ENCODE peak calls at places on chromosomes 7 and 10, in ten cellular contexts. H is skeletal muscle cell; E is activated T-helper 1 cell treated with anti-CD3 and anti-CD28 coated beads, Interleukin-2, amount 50 U/mL, for 16 hours; U is non-pigmented ciliary epithelial cell; Y is HFFc6; L is T-helper 1 cell; Q is AG04450; M is GM12864; G is occipital lobe; K is coronary artery. Z is an unnamed sample.

GRCh38 chr10:114611617-114612016 is 46.5 kb downstream of the ABLIM1 start:
- DNase-seq in H (no peak), E (no peak), U (no peak), Y (no peak), L (no peak), Q (no peak), M (no peak), G (no peak), K (no peak), Z (no peak)

GRCh38 chr10:1628757-1629156 is 108.6 kb downstream of the ADARB2 start:
- DNase-seq in H (no peak), E (no peak), U (no peak), Y (no peak), L (no peak), Q (no peak), M (no peak), G (no peak), K (no peak), Z (no peak)

GRCh38 chr7:87164433-87164832 is 12.2 kb downstream of the DMTF1 start:
- DNase-seq in H (no peak), E (no peak), U (no peak), Y (no peak), L (no peak), Q (no peak), M (no peak), G (no peak), K (no peak), Z (no peak)

GRCh38 chr7:19333706-19334105 is 188.5 kb upstream of the FERD3L start:
- DNase-seq in H (no peak), E (no peak), U (no peak), Y (no peak), L (no peak), Q (no peak), M (no peak), G (no peak), K (no peak), Z (no peak)

GRCh38 chr10:123704076-123704475 is 37.9 kb downstream of the GPR26 start:
- DNase-seq in H (no peak), E (no peak), U (no peak), Y (no peak), L (no peak), Q (no peak), M (no peak), G (no peak), K (no peak), Z (no peak)

GRCh38 chr7:141920281-141920680 is 4.1 kb downstream of the OR9A4 start:
- DNase-seq in H (no peak), E (no peak), U (no peak), Y (no peak), L (no peak), Q (no peak), M (no peak), G (no peak), K (no peak), Z (no peak)

GRCh38 chr7:74266191-74266963 is 12.2 kb upstream of the RFC2 start:
- DNase-seq in H (no peak), E (no peak), U (no peak), Y (no peak), L (no peak), Q (no peak), M (no peak), G (no peak), K (no peak), Z (no peak)

GRCh38 chr7:150378115-150378852 is 846 bp upstream of the ZNF775 start:
- DNase-seq in H (no peak), E (no peak), U (no peak), Y (peak), L (peak), Q (peak), M (no peak), G (peak), K (no peak), Z (peak)

GRCh38 chr10:127028556-127028955 is 123.3 kb downstream of the DOCK1 start:
- DNase-seq in H (no peak), E (no peak), U (no peak), Y (no peak), L (no peak), Q (no peak), M (no peak), G (no peak), K (no peak), Z (no peak)

GRCh38 chr7:148790327-148790726 is 91.6 kb downstream of the CUL1 start:
- DNase-seq in H (no peak), E (no peak), U (no peak), Y (no peak), L (no peak), Q (no peak), M (no peak), G (no peak), K (no peak), Z (no peak)

GRCh38 chr10:130022501-130023299 is 58.6 kb upstream of the EBF3 start:
- DNase-seq in H (peak), E (no peak), U (peak), Y (peak), L (no peak), Q (peak), M (no peak), G (no peak), K (peak), Z (peak)

GRCh38 chr10:8056891-8057331 is 2.4 kb downstream of the GATA3 start:
- DNase-seq in H (no peak), E (no peak), U (no peak), Y (no peak), L (no peak), Q (no peak), M (no peak), G (no peak), K (no peak), Z (no peak)

GRCh38 chr10:128900456-128900855 is 566.6 kb upstream of the MGMT start:
- DNase-seq in H (no peak), E (no peak), U (no peak), Y (no peak), L (no peak), Q (no peak), M (no peak), G (no peak), K (no peak), Z (no peak)

GRCh38 chr10:31345886-31346285 is 26.9 kb downstream of the ZEB1 start:
- DNase-seq in H (no peak), E (no peak), U (no peak), Y (no peak), L (no peak), Q (no peak), M (no peak), G (no peak), K (no peak), Z (peak)

GRCh38 chr7:17062433-17063383 is 180.9 kb upstream of the AGR3 start:
- DNase-seq in H (no peak), E (no peak), U (no peak), Y (no peak), L (no peak), Q (no peak), M (no peak), G (no peak), K (no peak), Z (peak)

GRCh38 chr10:62885656-62886461 is 69.7 kb upstream of the EGR2 start:
- DNase-seq in H (peak), E (no peak), U (peak), Y (peak), L (no peak), Q (no peak), M (no peak), G (no peak), K (no peak), Z (peak)

GRCh38 chr7:4837814-4838625 is 23.8 kb downstream of the PAPOLB start:
- DNase-seq in H (no peak), E (no peak), U (no peak), Y (no peak), L (no peak), Q (no peak), M (no peak), G (no peak), K (peak), Z (no peak)

GRCh38 chr10:30420266-30420665 is 13.7 kb upstream of the MAP3K8 start:
- DNase-seq in H (no peak), E (no peak), U (no peak), Y (no peak), L (no peak), Q (no peak), M (no peak), G (no peak), K (no peak), Z (no peak)

GRCh38 chr7:87345962-87346371 is 503 bp downstream of the CROT start:
- DNase-seq in H (no peak), E (no peak), U (no peak), Y (no peak), L (no peak), Q (no peak), M (no peak), G (no peak), K (no peak), Z (no peak)

GRCh38 chr7:46150721-46151120 is 229.6 kb upstream of the IGFBP3 start:
- DNase-seq in H (no peak), E (no peak), U (no peak), Y (no peak), L (no peak), Q (no peak), M (no peak), G (no peak), K (no peak), Z (no peak)

GRCh38 chr10:15238553-15239335 is 70.3 kb upstream of the NMT2 start:
- DNase-seq in H (no peak), E (no peak), U (no peak), Y (peak), L (no peak), Q (no peak), M (no peak), G (no peak), K (no peak), Z (peak)

GRCh38 chr10:133390597-133391248 is 3.2 kb upstream of the MTG1 start:
- DNase-seq in H (no peak), E (no peak), U (no peak), Y (no peak), L (no peak), Q (no peak), M (no peak), G (no peak), K (no peak), Z (no peak)

GRCh38 chr10:131943021-131943814 is 38.5 kb downstream of the BNIP3 start:
- DNase-seq in H (no peak), E (no peak), U (no peak), Y (no peak), L (no peak), Q (no peak), M (no peak), G (no peak), K (no peak), Z (peak)

GRCh38 chr10:104472957-104473745 is 119.5 kb downstream of the CFAP58 start:
- DNase-seq in H (no peak), E (no peak), U (no peak), Y (peak), L (no peak), Q (no peak), M (no peak), G (no peak), K (no peak), Z (no peak)

GRCh38 chr7:67843001-67843400 is 846.4 kb downstream of the TYW1 start:
- DNase-seq in H (no peak), E (no peak), U (no peak), Y (no peak), L (no peak), Q (no peak), M (no peak), G (no peak), K (no peak), Z (no peak)

GRCh38 chr10:101557541-101557940 is 30.5 kb downstream of the POLL start:
- DNase-seq in H (no peak), E (no peak), U (no peak), Y (no peak), L (no peak), Q (no peak), M (no peak), G (no peak), K (no peak), Z (no peak)